ENCODE peak calls at places on chromosomes 6 and 20, in five cellular contexts. Q, K, S, N and U are unnamed samples.

GRCh38 chr6:2843138-2843740 is 1.6 kb upstream of the SERPINB1 start:
- DNase-seq in Q (no peak), K (no peak), S (no peak), N (no peak), U (no peak)

GRCh38 chr20:3209023-3209945 is at the start of gene ITPA:
- DNase-seq in Q (peak; percentile 57), K (peak; percentile 46), S (peak; percentile 56), N (peak; percentile 51), U (peak; percentile 15)

GRCh38 chr20:45313943-45314342 is 5.8 kb upstream of the MATN4 start:
- DNase-seq in Q (no peak), K (no peak), S (no peak), N (no peak), U (no peak)

GRCh38 chr20:20204326-20204725 is 152.0 kb downstream of the CFAP61 start:
- DNase-seq in Q (no peak), K (no peak), S (no peak), N (no peak), U (peak; percentile 23)

GRCh38 chr6:1039191-1039590 is 272.7 kb upstream of the FOXQ1 start:
- DNase-seq in Q (no peak), K (no peak), S (no peak), N (no peak), U (no peak)

GRCh38 chr20:4444404-4444803 is 277.3 kb upstream of the PRND start:
- DNase-seq in Q (no peak), K (no peak), S (no peak), N (no peak), U (no peak)

GRCh38 chr6:2809015-2809414 is 32.6 kb downstream of the SERPINB1 start:
- DNase-seq in Q (no peak), K (no peak), S (no peak), N (no peak), U (no peak)

GRCh38 chr6:35449287-35449881 is 2.8 kb upstream of the FANCE start:
- DNase-seq in Q (no peak), K (no peak), S (peak; percentile 80), N (peak; percentile 27), U (peak; percentile 67)

GRCh38 chr20:47922280-47922675 is 137.0 kb upstream of the SULF2 start:
- DNase-seq in Q (no peak), K (no peak), S (no peak), N (no peak), U (no peak)

GRCh38 chr6:105178110-105178509 is 1.7 kb downstream of the POPDC3 start:
- DNase-seq in Q (no peak), K (no peak), S (no peak), N (no peak), U (no peak)

GRCh38 chr6:42368156-42368555 is 83.6 kb downstream of the TRERF1 start:
- DNase-seq in Q (no peak), K (no peak), S (no peak), N (peak; percentile 35), U (no peak)

GRCh38 chr20:56826306-56826970 is 197.3 kb downstream of the TFAP2C start:
- DNase-seq in Q (no peak), K (no peak), S (no peak), N (no peak), U (no peak)

GRCh38 chr6:89079611-89080213 is 839 bp upstream of the PNRC1 start:
- DNase-seq in Q (no peak), K (peak; percentile 20), S (peak; percentile 78), N (peak; percentile 28), U (no peak)

GRCh38 chr6:30319146-30319835 is 7.4 kb upstream of the TRIM39 start:
- DNase-seq in Q (no peak), K (no peak), S (no peak), N (no peak), U (no peak)

GRCh38 chr6:110874880-110875547 is 429 bp downstream of the AMD1 start:
- DNase-seq in Q (peak; percentile 29), K (no peak), S (peak; percentile 23), N (peak; percentile 33), U (peak; percentile 54)

GRCh38 chr6:76381612-76382011 is 309.1 kb upstream of the IMPG1 start:
- DNase-seq in Q (no peak), K (no peak), S (no peak), N (no peak), U (no peak)